ENCODE peak calls at places on chromosomes 2 and 18, in four cellular contexts. C, O, M and I are unnamed samples.

GRCh38 chr2:146523218-146523617 is 1321.6 kb upstream of the ACVR2A start:
- DNase-seq in O (no peak), M (no peak), C (no peak), I (no peak)

GRCh38 chr18:8001711-8002110 is 434.6 kb downstream of the PTPRM start:
- DNase-seq in M (no peak), O (no peak), C (no peak), I (no peak)

GRCh38 chr2:232487385-232488096 is at the start of gene ECEL1:
- DNase-seq in M (no peak), O (peak; percentile 74), C (peak; percentile 18), I (no peak)

GRCh38 chr2:105313877-105314276 is 15.7 kb downstream of the TGFBRAP1 start:
- DNase-seq in C (no peak), M (no peak), O (no peak), I (no peak)

GRCh38 chr2:11077411-11077810 is 77.9 kb upstream of the SLC66A3 start:
- DNase-seq in M (no peak), C (no peak), O (no peak), I (no peak)

GRCh38 chr2:222248818-222249217 is 50.0 kb downstream of the PAX3 start:
- DNase-seq in O (no peak), M (no peak), C (no peak), I (no peak)

GRCh38 chr2:72847916-72848315 is 22.1 kb upstream of the EXOC6B start:
- DNase-seq in O (no peak), M (no peak), C (no peak), I (no peak)

GRCh38 chr18:23883277-23883790 is 131.2 kb upstream of the TTC39C start:
- DNase-seq in O (no peak), C (no peak), M (no peak), I (peak; percentile 22)

GRCh38 chr18:68299906-68300305 is 415.0 kb downstream of the TMX3 start:
- DNase-seq in M (no peak), C (no peak), O (no peak), I (no peak)

GRCh38 chr18:69845588-69846506 is 101.8 kb downstream of the CD226 start:
- DNase-seq in O (no peak), M (no peak), C (no peak), I (no peak)

GRCh38 chr18:48106498-48106897 is 176.0 kb upstream of the SMAD2 start:
- DNase-seq in C (no peak), M (no peak), O (no peak), I (no peak)

GRCh38 chr18:62612246-62612645 is 89.4 kb downstream of the ZCCHC2 start:
- DNase-seq in O (no peak), M (no peak), C (no peak), I (no peak)

GRCh38 chr2:165827219-165827920 is 33.3 kb upstream of the GALNT3 start:
- DNase-seq in C (no peak), M (no peak), O (no peak), I (no peak)

GRCh38 chr2:75560768-75561565 is at the start of gene EVA1A:
- DNase-seq in O (no peak), M (no peak), C (peak; percentile 32), I (peak; percentile 27)

GRCh38 chr2:85247591-85247990 is 80.2 kb downstream of the TGOLN2 start:
- DNase-seq in M (no peak), O (no peak), C (no peak), I (no peak)

GRCh38 chr2:133232556-133232955 is 335.7 kb downstream of the NCKAP5 start:
- DNase-seq in O (no peak), M (no peak), C (no peak), I (no peak)

GRCh38 chr18:57518533-57518932 is 68.0 kb downstream of the FECH start:
- DNase-seq in C (no peak), M (no peak), O (no peak), I (no peak)

GRCh38 chr2:85924522-85924921 is 35.7 kb upstream of the ST3GAL5 start:
- DNase-seq in O (no peak), M (no peak), C (peak; percentile 59), I (peak; percentile 72)

GRCh38 chr2:113233593-113234550 is 44.8 kb downstream of the PAX8 start:
- DNase-seq in O (no peak), M (no peak), C (no peak), I (no peak)

GRCh38 chr2:16716944-16717343 is 51.3 kb upstream of the CYRIA start:
- DNase-seq in O (no peak), M (no peak), C (peak; percentile 42), I (no peak)

GRCh38 chr2:85712849-85713612 is 18.9 kb downstream of the GNLY start:
- DNase-seq in C (peak; percentile 65), M (no peak), O (no peak), I (no peak)

GRCh38 chr2:38376346-38376682 is 759 bp downstream of the ATL2 start:
- DNase-seq in M (no peak), O (no peak), C (no peak), I (no peak)
- TF ChIP-seq POLR2A in M (no peak), O (no peak), C (no peak), I (no peak)

GRCh38 chr2:174024524-174025270 is 59.5 kb upstream of the SP3 start:
- DNase-seq in C (peak; percentile 94), M (peak; percentile 29), O (no peak), I (peak; percentile 93)

GRCh38 chr2:174026122-174026845 is 61.1 kb upstream of the SP3 start:
- DNase-seq in M (no peak), O (no peak), C (no peak), I (peak; percentile 43)

GRCh38 chr2:174025271-174026121 is 60.3 kb upstream of the SP3 start:
- DNase-seq in O (no peak), M (peak; percentile 24), C (peak; percentile 88), I (peak; percentile 93)

GRCh38 chr2:174022431-174022830 is 57.3 kb upstream of the SP3 start:
- DNase-seq in M (no peak), O (no peak), C (no peak), I (no peak)

DNA sequence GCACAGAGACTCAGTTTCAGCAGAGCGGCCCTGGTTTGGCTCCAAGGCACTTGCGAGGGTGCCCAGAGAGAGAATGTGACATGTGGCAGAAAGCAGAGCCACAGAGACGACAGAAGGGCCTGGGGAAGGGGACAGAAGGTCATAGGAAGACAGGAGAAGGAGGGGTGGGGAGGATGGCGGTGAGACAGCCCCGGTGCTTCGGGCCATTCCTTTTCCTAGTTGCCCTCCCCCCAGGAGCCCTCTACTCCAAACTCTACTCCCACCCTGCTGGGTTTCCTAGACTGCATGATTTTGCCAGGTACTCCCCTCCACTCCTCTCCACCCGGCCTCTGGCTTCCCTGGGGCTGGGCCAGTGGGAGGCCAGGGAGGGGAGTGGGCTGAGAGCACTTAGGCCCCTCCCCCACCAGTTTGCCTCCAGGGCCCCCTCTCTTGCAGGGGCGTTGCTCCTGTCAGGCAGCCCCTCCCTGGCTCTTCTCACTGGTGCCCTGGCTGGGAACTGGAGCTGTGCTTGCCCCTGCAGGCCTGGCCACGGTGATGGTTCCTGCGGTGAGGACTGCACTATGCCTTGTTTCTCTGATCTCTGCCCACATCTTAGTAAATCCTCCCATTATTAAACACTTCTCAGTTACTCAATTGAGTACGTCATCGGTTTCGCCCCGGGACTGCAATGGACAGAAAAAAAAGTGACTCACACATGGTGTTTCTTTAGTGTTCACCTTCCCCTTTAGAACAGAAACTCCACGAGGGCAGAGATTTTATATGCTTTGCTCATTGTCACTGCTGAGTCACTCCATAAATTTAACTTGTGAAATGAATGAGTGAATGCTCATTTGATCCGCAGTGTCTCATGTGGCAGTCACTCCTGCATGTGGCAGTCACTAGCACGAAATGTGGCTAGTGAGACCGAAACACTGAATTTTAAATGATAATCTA is 58.7 kb upstream of the SP3 start:
- DNase-seq in O (peak; percentile 86), C (peak; percentile 69), M (no peak), I (peak; percentile 59)
- TF ChIP-seq POLR2A in O (no peak), C (no peak), M (no peak), I (no peak)

GRCh38 chr2:135762530-135762929 is 20.9 kb downstream of the UBXN4 start:
- DNase-seq in C (no peak), O (no peak), M (no peak), I (no peak)
- TF ChIP-seq POLR2A in C (no peak), O (no peak), M (no peak), I (no peak)

GRCh38 chr18:30694773-30695172 is 347.8 kb downstream of the DSC3 start:
- DNase-seq in C (no peak), O (no peak), M (no peak), I (no peak)

GRCh38 chr18:30698571-30698970 is 344.0 kb downstream of the DSC3 start:
- DNase-seq in C (no peak), O (no peak), M (no peak), I (no peak)

DNA sequence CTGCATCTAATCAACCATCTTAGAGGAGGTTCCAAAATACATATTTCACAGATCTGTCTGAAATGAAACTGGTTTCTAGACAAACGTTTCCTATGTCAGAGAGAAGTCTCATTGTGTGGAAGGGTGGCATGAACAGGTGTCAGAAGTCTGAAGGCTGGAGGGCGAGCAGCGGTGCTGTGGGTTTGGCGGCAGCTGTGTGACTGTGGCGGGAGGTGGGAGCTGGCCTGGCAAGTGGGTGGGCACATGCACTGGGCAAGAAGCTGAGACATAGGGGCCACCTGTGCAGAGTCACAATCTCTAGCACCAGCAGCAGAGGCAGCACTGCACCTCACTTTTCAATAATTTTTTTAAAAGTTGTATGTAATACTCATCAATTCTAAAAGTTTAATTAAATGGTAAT is 346.3 kb downstream of the DSC3 start:
- DNase-seq in C (no peak), O (no peak), M (no peak), I (no peak)
- TF ChIP-seq POLR2A in C (no peak), O (no peak), M (no peak), I (no peak)

DNA sequence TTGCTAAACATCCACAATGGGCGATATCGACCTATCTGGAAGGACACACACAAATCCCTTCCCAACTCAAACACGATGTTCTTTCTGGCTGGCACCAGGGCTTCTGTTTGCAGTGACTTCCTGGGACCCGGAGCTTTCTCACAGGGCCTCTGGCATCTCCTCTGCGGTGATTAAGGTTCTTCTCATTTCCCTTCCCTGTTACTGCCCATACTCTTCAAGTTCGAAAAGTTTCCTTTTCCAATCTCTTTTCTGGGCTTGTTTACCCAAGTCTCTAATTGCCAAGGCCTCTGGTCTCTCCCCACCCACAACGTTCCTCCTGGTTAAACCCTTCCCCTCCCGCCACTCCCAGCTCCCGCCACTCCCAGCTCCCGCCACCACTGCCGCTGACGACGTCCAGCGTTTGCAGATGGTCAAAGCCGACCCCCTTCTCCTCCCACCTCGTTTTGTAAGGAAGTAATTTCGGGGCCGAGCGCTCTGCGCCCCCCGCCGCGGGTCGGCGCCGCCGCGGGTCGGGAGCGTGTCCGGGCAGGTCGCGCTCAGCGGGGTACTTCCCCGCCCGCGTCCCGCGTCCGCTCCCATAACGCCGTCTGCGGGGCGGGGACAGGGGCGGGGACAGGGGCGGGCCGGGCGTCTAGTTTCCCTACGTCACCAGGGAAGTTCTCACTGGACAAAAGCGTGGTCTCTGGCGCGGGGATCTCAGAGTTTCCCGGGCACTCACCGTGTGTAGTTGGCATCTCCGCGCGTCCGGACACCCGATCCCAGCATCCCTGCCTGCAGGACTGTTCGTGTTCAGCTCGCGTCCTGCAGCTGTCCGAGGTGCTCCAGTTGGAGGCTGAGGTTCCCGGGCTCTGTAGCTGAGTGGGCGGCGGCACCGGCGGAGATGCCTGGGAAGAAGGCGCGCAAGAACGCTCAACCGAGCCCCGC is at the start of gene PMAIP1:
- DNase-seq in C (peak; percentile 79), M (peak; percentile 90), O (peak; percentile 96), I (peak; percentile 78)
- TF ChIP-seq POLR2A in C (no peak), M (peak; percentile 78), O (peak; percentile 57), I (peak; percentile 78)

GRCh38 chr2:65300772-65301711 is 73.4 kb downstream of the ACTR2 start:
- DNase-seq in O (peak; percentile 84), C (peak; percentile 60), M (peak; percentile 63), I (peak; percentile 28)
- TF ChIP-seq POLR2A in O (no peak), C (no peak), M (no peak), I (no peak)